ENCODE peak calls at places on chromosomes 3 and 15, in four cellular contexts. W is CD8-positive, alpha-beta T cell; L is upper lobe of right lung; S is CD4-positive, alpha-beta T cell. I is an unnamed sample.

GRCh38 chr3:9731206-9732079 is at the start of gene BRPF1:
- DNase-seq in L (peak; percentile 100), S (peak; percentile 99), W (peak; percentile 98), I (peak; percentile 99)

GRCh38 chr3:126131881-126132750 is 48.2 kb upstream of the SLC41A3 start:
- DNase-seq in L (peak; percentile 42), W (no peak), S (no peak), I (peak; percentile 72)

GRCh38 chr3:21718161-21718765 is 32.7 kb downstream of the ZNF385D start:
- DNase-seq in S (no peak), L (no peak), W (no peak), I (no peak)

GRCh38 chr3:139434764-139435291 is 41.5 kb downstream of the RBP2 start:
- DNase-seq in W (no peak), L (no peak), S (no peak), I (no peak)

GRCh38 chr15:51970132-51970817 is 1.3 kb downstream of the LEO1 start:
- DNase-seq in S (no peak), L (no peak), W (no peak), I (no peak)

GRCh38 chr3:45545476-45545875 is 49.1 kb upstream of the LIMD1 start:
- DNase-seq in L (no peak), S (no peak), W (no peak), I (no peak)

GRCh38 chr15:68712886-68713285 is 107.8 kb downstream of the ANP32A start:
- DNase-seq in W (no peak), L (no peak), S (no peak), I (no peak)

GRCh38 chr15:66039117-66039860 is 170.0 kb downstream of the RAB11A start:
- DNase-seq in W (no peak), L (no peak), S (no peak), I (no peak)

GRCh38 chr3:23819599-23820360 is 14.0 kb downstream of the UBE2E1 start:
- DNase-seq in L (no peak), W (no peak), S (no peak), I (no peak)

GRCh38 chr3:34200576-34200975 is 402.1 kb downstream of the PDCD6IP start:
- DNase-seq in W (no peak), S (no peak), L (no peak), I (no peak)

GRCh38 chr3:50297384-50297775 is 1.8 kb downstream of the HYAL3 start:
- DNase-seq in L (no peak), S (no peak), W (no peak), I (no peak)

GRCh38 chr3:195209836-195210551 is 61.0 kb downstream of the XXYLT1 start:
- DNase-seq in L (peak; percentile 68), S (no peak), W (no peak), I (no peak)

GRCh38 chr15:93485438-93485837 is 396.4 kb upstream of the RGMA start:
- DNase-seq in L (no peak), S (no peak), W (no peak), I (no peak)

GRCh38 chr3:56917337-56917697 is 115.6 kb upstream of the ARHGEF3 start:
- DNase-seq in W (no peak), S (no peak), L (no peak), I (no peak)

GRCh38 chr3:139134678-139135372 is 90.1 kb upstream of the PRR23C start:
- DNase-seq in L (no peak), S (no peak), W (no peak), I (no peak)

GRCh38 chr15:57156210-57156887 is 220.0 kb upstream of the CGNL1 start:
- DNase-seq in L (no peak), W (no peak), S (no peak), I (no peak)

GRCh38 chr15:39102431-39102830 is 478.4 kb upstream of the THBS1 start:
- DNase-seq in W (no peak), S (no peak), L (no peak), I (no peak)

GRCh38 chr3:141368062-141368924 is at the start of gene ZBTB38:
- DNase-seq in S (no peak), W (no peak), L (peak; percentile 95), I (peak; percentile 94)

GRCh38 chr3:193174137-193174536 is 66.9 kb upstream of the PLAAT1 start:
- DNase-seq in W (no peak), L (no peak), S (no peak), I (no peak)

GRCh38 chr3:111481551-111481950 is 60.4 kb upstream of the CD96 start:
- DNase-seq in S (no peak), L (no peak), W (no peak), I (no peak)

GRCh38 chr3:20576228-20576627 is 390.2 kb upstream of the SGO1 start:
- DNase-seq in S (no peak), L (no peak), W (no peak), I (no peak)

GRCh38 chr3:64138046-64138445 is 87.2 kb downstream of the PRICKLE2 start:
- DNase-seq in S (no peak), W (no peak), L (no peak), I (no peak)

GRCh38 chr3:9951962-9952805 is at the start of gene PRRT3:
- DNase-seq in S (peak; percentile 38), L (peak; percentile 76), W (peak; percentile 55), I (peak; percentile 88)

GRCh38 chr3:190644766-190645165 is 130.9 kb downstream of the IL1RAP start:
- DNase-seq in S (no peak), W (no peak), L (no peak), I (no peak)

GRCh38 chr15:72163719-72164118 is 33.9 kb downstream of the GRAMD2A start:
- DNase-seq in W (no peak), L (no peak), S (no peak), I (no peak)

GRCh38 chr3:150453353-150453752 is 45.3 kb downstream of the TSC22D2 start:
- DNase-seq in W (no peak), L (no peak), S (no peak), I (no peak)

GRCh38 chr3:150454622-150455021 is 46.5 kb downstream of the TSC22D2 start:
- DNase-seq in W (no peak), S (no peak), L (no peak), I (no peak)

GRCh38 chr3:150451329-150452084 is 43.4 kb downstream of the TSC22D2 start:
- DNase-seq in L (no peak), W (no peak), S (no peak), I (no peak)

GRCh38 chr3:150455341-150455740 is 47.2 kb downstream of the TSC22D2 start:
- DNase-seq in L (no peak), S (no peak), W (no peak), I (no peak)

GRCh38 chr3:150454085-150454484 is 46.0 kb downstream of the TSC22D2 start:
- DNase-seq in L (no peak), S (no peak), W (no peak), I (no peak)
- TF ChIP-seq CTCF in L (no peak), S (no peak), W (no peak), I (no peak)

GRCh38 chr3:109098245-109098644 is 19.7 kb downstream of the MORC1 start:
- DNase-seq in S (no peak), W (no peak), L (no peak), I (no peak)
- TF ChIP-seq CTCF in S (no peak), W (no peak), L (no peak), I (peak; percentile 14)

GRCh38 chr3:172461530-172462138 is 13.4 kb upstream of the GHSR start:
- DNase-seq in W (no peak), S (no peak), L (no peak), I (no peak)
- TF ChIP-seq CTCF in W (peak; percentile 93), S (peak; percentile 97), L (peak; percentile 95), I (peak; percentile 88)

GRCh38 chr15:70509282-70510272 is 253.8 kb downstream of the UACA start:
- DNase-seq in S (no peak), L (no peak), W (no peak), I (peak; percentile 72)
- TF ChIP-seq CTCF in S (no peak), L (no peak), W (no peak), I (no peak)

GRCh38 chr15:95850837-95851236 is 479.7 kb upstream of the NR2F2 start:
- DNase-seq in W (no peak), S (no peak), L (no peak), I (no peak)
- TF ChIP-seq CTCF in W (no peak), S (no peak), L (no peak), I (no peak)

DNA sequence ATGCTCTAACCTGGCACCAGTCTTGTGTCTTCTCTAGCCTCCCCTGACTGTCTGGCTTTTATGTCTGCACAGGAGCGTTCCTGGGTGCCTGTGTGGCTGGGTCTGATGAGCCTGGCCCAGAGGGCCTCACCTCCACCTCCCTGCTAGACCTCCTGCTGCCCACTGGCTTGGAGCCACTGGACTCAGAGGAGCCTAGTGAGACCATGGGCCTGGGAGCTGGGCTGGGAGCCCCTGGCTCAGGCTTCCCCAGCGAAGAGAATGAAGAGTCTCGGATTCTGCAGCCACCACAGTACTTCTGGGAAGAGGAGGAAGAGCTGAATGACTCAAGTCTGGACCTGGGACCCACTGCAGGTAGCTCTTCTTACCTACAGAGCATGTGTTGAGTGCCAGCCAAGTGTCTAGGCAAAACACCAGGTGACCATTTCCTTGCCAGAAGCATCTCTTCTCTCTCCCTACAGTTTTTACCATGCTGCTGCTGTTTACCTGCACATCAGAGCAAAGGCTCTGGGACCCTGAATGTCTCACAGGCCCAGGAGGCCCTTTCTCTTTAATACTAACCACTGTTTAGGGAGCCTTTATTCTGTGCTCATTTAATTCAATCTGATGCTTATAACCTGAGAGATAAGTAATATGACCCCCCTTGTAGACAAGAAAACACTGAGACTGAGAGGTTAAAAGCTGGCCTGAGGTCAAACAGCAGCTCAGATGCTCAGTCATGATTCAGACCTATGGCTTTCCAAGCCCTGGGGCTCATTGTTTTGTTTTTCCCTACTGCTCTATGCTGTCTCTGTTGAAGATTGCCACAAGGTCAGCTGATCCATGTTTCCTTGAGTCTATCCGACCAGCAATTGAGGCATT is 10.4 kb downstream of the PODXL2 start:
- DNase-seq in L (no peak), W (no peak), S (no peak), I (no peak)
- TF ChIP-seq CTCF in L (no peak), W (no peak), S (no peak), I (no peak)

DNA sequence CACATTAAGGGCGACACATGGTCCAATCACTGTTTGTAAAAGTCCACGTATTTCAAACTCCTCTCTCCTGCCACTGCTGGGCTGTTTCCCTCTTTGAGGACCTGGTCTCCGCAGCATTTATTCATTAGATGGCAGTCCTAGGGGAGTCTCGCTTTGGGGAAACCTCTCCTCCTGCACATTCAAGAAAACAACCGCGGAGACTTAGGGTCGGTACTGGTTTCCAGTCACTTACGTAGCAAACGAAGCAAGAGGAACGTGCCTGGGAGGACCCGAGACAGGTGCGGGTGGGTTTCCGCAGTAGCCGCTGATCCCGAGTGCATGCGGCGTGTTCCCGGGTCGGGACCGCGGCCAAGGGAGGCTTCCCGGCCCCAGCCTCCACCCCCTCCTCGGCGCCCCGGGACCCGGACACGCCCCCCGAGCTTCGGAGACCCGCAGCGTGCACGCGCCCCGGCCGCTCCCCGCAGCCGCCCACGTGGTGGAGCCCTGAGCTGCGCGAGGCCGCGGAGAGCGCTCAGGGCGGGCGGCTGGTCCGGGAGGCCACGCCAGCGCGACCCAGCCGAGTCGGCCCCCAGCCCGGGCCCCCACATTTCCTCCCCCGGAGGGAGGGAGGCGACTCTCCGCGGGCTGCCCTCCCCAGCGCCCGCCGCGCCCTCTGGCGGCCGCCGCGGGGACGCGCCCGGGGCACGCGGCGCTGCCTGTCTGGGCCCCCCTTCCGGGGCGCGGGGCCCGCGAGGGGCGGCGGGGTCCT is 1.1 kb upstream of the IGF1R start:
- DNase-seq in S (peak; percentile 31), W (peak; percentile 67), L (peak; percentile 90), I (no peak)
- TF ChIP-seq CTCF in S (peak; percentile 35), W (peak; percentile 55), L (peak; percentile 37), I (peak; percentile 81)

GRCh38 chr15:78620021-78620838 is 566 bp downstream of the CHRNA3 start:
- DNase-seq in W (no peak), L (peak; percentile 58), S (no peak), I (no peak)
- TF ChIP-seq CTCF in W (no peak), L (no peak), S (no peak), I (peak; percentile 70)

I was measured in chondrocyte.